ENCODE peak calls at places on chromosomes 1 and 21, in four cellular contexts. One of them, this sample, is unnamed.

GRCh38 chr21:44955141-44955802 is 15.4 kb downstream of the SLX9 start:
- DNase-seq in prostate gland: no peak
- DNase-seq in IMR-90: peak
- DNase-seq in uterus: no peak
- DNase-seq in this sample: no peak

GRCh38 chr1:63984257-63984626 is 210.4 kb downstream of the ROR1 start:
- DNase-seq in uterus: no peak
- DNase-seq in IMR-90: peak
- DNase-seq in prostate gland: no peak
- DNase-seq in this sample: no peak

GRCh38 chr1:89276690-89277089 is 4.0 kb upstream of the GBP5 start:
- DNase-seq in prostate gland: no peak
- DNase-seq in uterus: no peak
- DNase-seq in IMR-90: no peak
- DNase-seq in this sample: no peak

GRCh38 chr1:176785810-176786209 is 322.8 kb downstream of the PAPPA2 start:
- DNase-seq in IMR-90: no peak
- DNase-seq in prostate gland: no peak
- DNase-seq in uterus: no peak
- DNase-seq in this sample: no peak

GRCh38 chr1:5598824-5599395 is 393.3 kb downstream of the NPHP4 start:
- DNase-seq in IMR-90: no peak
- DNase-seq in uterus: no peak
- DNase-seq in prostate gland: no peak
- DNase-seq in this sample: no peak

GRCh38 chr1:206117151-206117948 is at the start of gene AVPR1B:
- DNase-seq in uterus: no peak
- DNase-seq in IMR-90: peak
- DNase-seq in prostate gland: peak
- DNase-seq in this sample: no peak

GRCh38 chr1:12069616-12070244 is 6.6 kb downstream of the TNFRSF8 start:
- DNase-seq in IMR-90: no peak
- DNase-seq in uterus: no peak
- DNase-seq in prostate gland: no peak
- DNase-seq in this sample: no peak

GRCh38 chr1:6691507-6691906 is 10.1 kb downstream of the DNAJC11 start:
- DNase-seq in uterus: no peak
- DNase-seq in prostate gland: no peak
- DNase-seq in IMR-90: no peak
- DNase-seq in this sample: no peak

GRCh38 chr1:158654570-158654969 is 31.9 kb downstream of the SPTA1 start:
- DNase-seq in IMR-90: no peak
- DNase-seq in prostate gland: no peak
- DNase-seq in uterus: no peak
- DNase-seq in this sample: peak

GRCh38 chr1:215911406-215911968 is 344.4 kb downstream of the KCTD3 start:
- DNase-seq in IMR-90: peak
- DNase-seq in prostate gland: no peak
- DNase-seq in uterus: no peak
- DNase-seq in this sample: no peak

GRCh38 chr1:119068427-119068826 is 72.0 kb downstream of the WARS2 start:
- DNase-seq in IMR-90: no peak
- DNase-seq in prostate gland: no peak
- DNase-seq in uterus: no peak
- DNase-seq in this sample: no peak

GRCh38 chr21:28068455-28069358 is 924.0 kb downstream of the LTN1 start:
- DNase-seq in IMR-90: no peak
- DNase-seq in prostate gland: no peak
- DNase-seq in uterus: no peak
- DNase-seq in this sample: no peak

GRCh38 chr1:33346921-33347649 is 26.2 kb upstream of the A3GALT2 start:
- DNase-seq in IMR-90: peak
- DNase-seq in uterus: peak
- DNase-seq in prostate gland: no peak
- DNase-seq in this sample: no peak

GRCh38 chr1:204649756-204650155 is 35.8 kb downstream of the LRRN2 start:
- DNase-seq in uterus: no peak
- DNase-seq in prostate gland: peak
- DNase-seq in IMR-90: no peak
- DNase-seq in this sample: no peak

GRCh38 chr1:44571712-44572571 is 102.3 kb downstream of the TMEM53 start:
- DNase-seq in prostate gland: no peak
- DNase-seq in uterus: no peak
- DNase-seq in IMR-90: no peak
- DNase-seq in this sample: no peak

GRCh38 chr1:182724215-182724614 is 39.8 kb upstream of the RGS8 start:
- DNase-seq in prostate gland: no peak
- DNase-seq in uterus: no peak
- DNase-seq in IMR-90: no peak
- DNase-seq in this sample: no peak

GRCh38 chr1:99955375-99955774 is 14.4 kb upstream of the SLC35A3 start:
- DNase-seq in uterus: no peak
- DNase-seq in IMR-90: no peak
- DNase-seq in prostate gland: no peak
- DNase-seq in this sample: no peak

GRCh38 chr1:240577095-240577494 is 34.9 kb downstream of the GREM2 start:
- DNase-seq in IMR-90: no peak
- DNase-seq in prostate gland: no peak
- DNase-seq in uterus: no peak
- DNase-seq in this sample: no peak

GRCh38 chr1:90973897-90974798 is 47.7 kb downstream of the ZNF644 start:
- DNase-seq in uterus: no peak
- DNase-seq in prostate gland: no peak
- DNase-seq in IMR-90: peak
- DNase-seq in this sample: no peak

GRCh38 chr1:4652631-4653327 is 1.6 kb upstream of the AJAP1 start:
- DNase-seq in prostate gland: peak
- DNase-seq in IMR-90: no peak
- DNase-seq in uterus: no peak
- DNase-seq in this sample: peak

GRCh38 chr1:58780586-58781452 is 3.0 kb downstream of the JUN start:
- DNase-seq in uterus: no peak
- DNase-seq in IMR-90: peak
- DNase-seq in prostate gland: peak
- DNase-seq in this sample: peak

GRCh38 chr1:168964478-168964877 is 142.0 kb upstream of the ATP1B1 start:
- DNase-seq in IMR-90: no peak
- DNase-seq in prostate gland: no peak
- DNase-seq in uterus: no peak
- DNase-seq in this sample: no peak

GRCh38 chr1:225813250-225813964 is 3.5 kb downstream of the EPHX1 start:
- DNase-seq in prostate gland: no peak
- DNase-seq in IMR-90: peak
- DNase-seq in uterus: peak
- DNase-seq in this sample: peak

GRCh38 chr1:119308130-119308529 is 60.5 kb upstream of the HAO2 start:
- DNase-seq in IMR-90: no peak
- DNase-seq in prostate gland: no peak
- DNase-seq in uterus: no peak
- DNase-seq in this sample: no peak

GRCh38 chr1:12230549-12231275 is 882 bp downstream of the VPS13D start:
- DNase-seq in uterus: no peak
- DNase-seq in prostate gland: peak
- DNase-seq in IMR-90: no peak
- DNase-seq in this sample: no peak

GRCh38 chr1:153567621-153568366 is 2.1 kb upstream of the S100A2 start:
- DNase-seq in uterus: peak
- DNase-seq in prostate gland: no peak
- DNase-seq in IMR-90: peak
- DNase-seq in this sample: no peak

GRCh38 chr1:211198880-211199279 is 60.3 kb upstream of the RCOR3 start:
- DNase-seq in prostate gland: no peak
- DNase-seq in uterus: no peak
- DNase-seq in IMR-90: no peak
- DNase-seq in this sample: no peak

GRCh38 chr1:234408757-234409156 is 35.5 kb downstream of the COA6 start:
- DNase-seq in IMR-90: no peak
- DNase-seq in prostate gland: no peak
- DNase-seq in uterus: no peak
- DNase-seq in this sample: no peak

GRCh38 chr1:40634901-40635655 is 30.4 kb downstream of the RIMS3 start:
- DNase-seq in IMR-90: peak
- DNase-seq in uterus: no peak
- DNase-seq in prostate gland: no peak
- DNase-seq in this sample: no peak

GRCh38 chr1:156750191-156750931 is 1.1 kb downstream of the HDGF start:
- DNase-seq in uterus: peak
- DNase-seq in IMR-90: no peak
- DNase-seq in prostate gland: peak
- DNase-seq in this sample: no peak

GRCh38 chr1:156747737-156748669 is 3.5 kb downstream of the HDGF start:
- DNase-seq in uterus: no peak
- DNase-seq in prostate gland: no peak
- DNase-seq in IMR-90: no peak
- DNase-seq in this sample: no peak

GRCh38 chr1:156749429-156750118 is 1.9 kb downstream of the HDGF start:
- DNase-seq in uterus: no peak
- DNase-seq in prostate gland: no peak
- DNase-seq in IMR-90: no peak
- DNase-seq in this sample: no peak

GRCh38 chr1:156746716-156747631 is 4.5 kb downstream of the HDGF start:
- DNase-seq in prostate gland: peak
- DNase-seq in IMR-90: peak
- DNase-seq in uterus: peak
- DNase-seq in this sample: peak

GRCh38 chr1:156748670-156749428 is 2.6 kb downstream of the HDGF start:
- DNase-seq in IMR-90: peak
- DNase-seq in prostate gland: no peak
- DNase-seq in uterus: peak
- DNase-seq in this sample: peak
- TF ChIP-seq POLR2A in IMR-90: no peak
- TF ChIP-seq POLR2A in prostate gland: peak
- TF ChIP-seq POLR2A in uterus: no peak
- TF ChIP-seq POLR2A in this sample: peak

GRCh38 chr1:109080441-109081082 is 4.8 kb upstream of the TAF13 start:
- DNase-seq in prostate gland: no peak
- DNase-seq in IMR-90: no peak
- DNase-seq in uterus: no peak
- DNase-seq in this sample: no peak

GRCh38 chr1:109079240-109079622 is 3.4 kb upstream of the TAF13 start:
- DNase-seq in uterus: no peak
- DNase-seq in IMR-90: no peak
- DNase-seq in prostate gland: no peak
- DNase-seq in this sample: no peak

GRCh38 chr1:109078317-109078716 is 2.5 kb upstream of the TAF13 start:
- DNase-seq in uterus: no peak
- DNase-seq in prostate gland: no peak
- DNase-seq in IMR-90: no peak
- DNase-seq in this sample: no peak

DNA sequence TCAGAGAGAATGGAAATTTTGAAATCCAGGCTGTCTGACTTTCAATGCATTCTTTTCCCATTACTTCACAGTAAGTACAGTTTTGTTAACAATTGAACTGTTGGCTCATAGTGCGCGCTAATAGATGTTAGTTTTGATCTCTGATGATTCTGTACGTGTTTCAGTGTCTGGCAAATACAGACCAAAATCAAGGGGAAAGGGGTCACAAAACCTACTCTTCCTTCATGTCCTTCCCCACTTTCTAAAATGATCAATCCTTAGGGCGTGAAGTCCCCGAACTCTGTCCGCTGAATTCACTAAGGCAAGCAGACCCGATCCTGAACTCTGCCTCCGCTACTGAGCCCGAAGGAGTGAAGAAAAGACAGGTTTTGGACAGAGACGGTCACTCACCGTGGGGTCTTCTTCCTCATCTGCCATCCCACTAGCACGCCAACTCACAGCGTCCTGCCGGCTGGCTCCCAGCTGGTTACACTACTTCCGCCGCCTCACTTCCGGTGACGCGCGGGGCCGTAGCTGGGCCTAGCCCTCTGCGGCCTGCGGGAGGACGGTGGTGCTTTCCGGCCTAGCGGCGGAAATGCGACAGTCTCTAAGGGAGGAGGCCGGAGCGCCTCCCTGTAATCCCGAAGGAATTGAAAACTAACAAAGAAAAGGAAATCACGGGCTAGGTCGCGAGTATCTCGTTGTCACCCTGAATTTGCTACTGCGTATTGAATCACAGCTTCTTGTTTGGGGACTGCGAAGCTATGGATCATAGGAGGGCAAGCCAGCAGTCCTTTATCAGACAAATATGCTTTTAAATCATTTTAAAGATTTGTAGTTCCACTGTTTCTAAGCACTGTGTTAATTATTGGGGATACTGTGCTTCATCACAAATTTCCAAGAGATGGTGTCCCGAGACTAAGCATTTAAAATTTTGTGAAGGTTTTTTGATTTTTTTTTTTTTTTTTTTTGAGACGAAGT is at the start of gene TAF13:
- DNase-seq in uterus: peak
- DNase-seq in prostate gland: peak
- DNase-seq in IMR-90: peak
- DNase-seq in this sample: peak
- TF ChIP-seq CTCF in uterus: peak
- TF ChIP-seq CTCF in prostate gland: peak
- TF ChIP-seq CTCF in IMR-90: peak
- TF ChIP-seq CTCF in this sample: no peak

GRCh38 chr1:193187114-193187513 is 701 bp upstream of the B3GALT2 start:
- DNase-seq in IMR-90: no peak
- DNase-seq in uterus: no peak
- DNase-seq in prostate gland: no peak
- DNase-seq in this sample: no peak

GRCh38 chr1:193183019-193183643 is 3.3 kb downstream of the B3GALT2 start:
- DNase-seq in prostate gland: peak
- DNase-seq in IMR-90: peak
- DNase-seq in uterus: no peak
- DNase-seq in this sample: no peak

GRCh38 chr1:193184776-193185175 is 1.6 kb downstream of the B3GALT2 start:
- DNase-seq in IMR-90: no peak
- DNase-seq in uterus: no peak
- DNase-seq in prostate gland: no peak
- DNase-seq in this sample: no peak

GRCh38 chr1:193185206-193185605 is 1.2 kb downstream of the B3GALT2 start:
- DNase-seq in prostate gland: no peak
- DNase-seq in uterus: no peak
- DNase-seq in IMR-90: no peak
- DNase-seq in this sample: no peak

GRCh38 chr1:193185861-193186714 is at the start of gene B3GALT2:
- DNase-seq in uterus: no peak
- DNase-seq in prostate gland: peak
- DNase-seq in IMR-90: peak
- DNase-seq in this sample: no peak
- TF ChIP-seq POLR2A in uterus: no peak
- TF ChIP-seq POLR2A in prostate gland: no peak
- TF ChIP-seq POLR2A in IMR-90: no peak
- TF ChIP-seq POLR2A in this sample: no peak

GRCh38 chr1:94792473-94792875 is 27.7 kb upstream of the SLC44A3 start:
- DNase-seq in IMR-90: peak
- DNase-seq in uterus: no peak
- DNase-seq in prostate gland: no peak
- DNase-seq in this sample: no peak
- TF ChIP-seq CTCF in IMR-90: peak
- TF ChIP-seq CTCF in uterus: peak
- TF ChIP-seq CTCF in prostate gland: no peak
- TF ChIP-seq CTCF in this sample: no peak

This sample was measured in tibial nerve.